ENCODE peak calls at places on chromosomes 2 and 18, in seven cellular contexts. B is amniotic stem cell; K is activated CD4-positive, alpha-beta T cell treated with anti-CD3 and anti-CD28 coated beads, Interleukin-2, amount 50 U/mL, for 1 hour; O is gastrocnemius medialis; F is amygdala; R is mammary epithelial cell; D is stomach. L is an unnamed sample.

GRCh38 chr2:48932667-48933066 is 177.1 kb upstream of the LHCGR start:
- DNase-seq in B (no peak), K (no peak), O (no peak), F (no peak), R (no peak), D (no peak), L (no peak)

GRCh38 chr2:230161180-230161579 is 58.6 kb downstream of the SP110 start:
- DNase-seq in B (peak; percentile 5), K (no peak), O (no peak), F (no peak), R (peak; percentile 81), D (no peak), L (no peak)

GRCh38 chr2:42859006-42859552 is 66.7 kb upstream of the HAAO start:
- DNase-seq in B (no peak), K (peak; percentile 51), O (no peak), F (no peak), R (peak; percentile 63), D (peak; percentile 83), L (peak; percentile 78)

GRCh38 chr2:210072922-210073509 is 70.6 kb downstream of the RPE start:
- DNase-seq in B (no peak), K (no peak), O (no peak), F (no peak), R (peak; percentile 39), D (no peak), L (peak; percentile 42)

GRCh38 chr2:144201126-144201525 is 318.8 kb downstream of the ZEB2 start:
- DNase-seq in B (no peak), K (no peak), O (no peak), F (no peak), R (no peak), D (no peak), L (no peak)

GRCh38 chr2:199804831-199805230 is 46.2 kb downstream of the FTCDNL1 start:
- DNase-seq in B (no peak), K (no peak), O (no peak), F (no peak), R (no peak), D (no peak), L (peak; percentile 53)

GRCh38 chr18:3605562-3606443 is 155.8 kb downstream of the TGIF1 start:
- DNase-seq in B (no peak), K (no peak), O (no peak), F (no peak), R (peak; percentile 46), D (no peak), L (peak; percentile 58)

GRCh38 chr2:109529532-109530449 is 84.0 kb downstream of the SEPTIN10 start:
- DNase-seq in B (no peak), K (no peak), O (no peak), F (no peak), R (no peak), D (peak; percentile 23), L (no peak)

GRCh38 chr2:224023188-224023587 is 15.9 kb downstream of the SERPINE2 start:
- DNase-seq in B (no peak), K (no peak), O (no peak), F (no peak), R (peak; percentile 68), D (no peak), L (peak; percentile 77)

GRCh38 chr18:46950064-46950656 is 32.8 kb downstream of the KATNAL2 start:
- DNase-seq in B (no peak), K (no peak), O (no peak), F (no peak), R (no peak), D (no peak), L (peak; percentile 49)

GRCh38 chr2:191041418-191042161 is 27.6 kb upstream of the STAT1 start:
- DNase-seq in B (no peak), K (no peak), O (no peak), F (no peak), R (peak; percentile 63), D (no peak), L (peak; percentile 87)

GRCh38 chr18:42078711-42079110 is 123.7 kb downstream of the PIK3C3 start:
- DNase-seq in B (no peak), K (no peak), O (no peak), F (no peak), R (no peak), D (no peak), L (no peak)

GRCh38 chr18:36177913-36178312 is 9.4 kb upstream of the MOCOS start:
- DNase-seq in B (no peak), K (no peak), O (no peak), F (no peak), R (no peak), D (no peak), L (no peak)

GRCh38 chr2:229669841-229670240 is 44.5 kb downstream of the DNER start:
- DNase-seq in B (no peak), K (no peak), O (no peak), F (no peak), R (no peak), D (no peak), L (no peak)

GRCh38 chr2:98569197-98569793 is 39.0 kb downstream of the COA5 start:
- DNase-seq in B (no peak), K (peak; percentile 76), O (no peak), F (no peak), R (peak; percentile 12), D (peak; percentile 58), L (peak; percentile 61)